ENCODE peak calls at places on chromosomes 16 and 17, in nine cellular contexts. One of them, this sample, is unnamed.

GRCh38 chr17:32486091-32486700 is 597 bp upstream of the CDK5R1 start:
- DNase-seq in cardiac fibroblast: peak
- DNase-seq in bronchial epithelial cell: peak
- DNase-seq in natural killer cell: peak
- DNase-seq in PC-3: peak
- DNase-seq in OCI-LY7: peak
- DNase-seq in Peyer's patch: peak
- DNase-seq in fibroblast of villous mesenchyme: peak
- DNase-seq in GM13977: peak
- DNase-seq in this sample: peak

GRCh38 chr17:17079761-17080160 is 37.5 kb downstream of the MPRIP start:
- DNase-seq in cardiac fibroblast: peak
- DNase-seq in natural killer cell: no peak
- DNase-seq in GM13977: no peak
- DNase-seq in PC-3: no peak
- DNase-seq in fibroblast of villous mesenchyme: no peak
- DNase-seq in bronchial epithelial cell: no peak
- DNase-seq in Peyer's patch: peak
- DNase-seq in OCI-LY7: no peak
- DNase-seq in this sample: no peak

GRCh38 chr17:40755231-40755630 is at the start of gene KRT25:
- DNase-seq in Peyer's patch: no peak
- DNase-seq in bronchial epithelial cell: no peak
- DNase-seq in natural killer cell: no peak
- DNase-seq in fibroblast of villous mesenchyme: no peak
- DNase-seq in PC-3: no peak
- DNase-seq in cardiac fibroblast: no peak
- DNase-seq in GM13977: no peak
- DNase-seq in OCI-LY7: no peak
- DNase-seq in this sample: no peak

GRCh38 chr17:74840989-74841666 is 18.6 kb downstream of the GRIN2C start:
- DNase-seq in GM13977: no peak
- DNase-seq in OCI-LY7: peak
- DNase-seq in PC-3: no peak
- DNase-seq in cardiac fibroblast: peak
- DNase-seq in natural killer cell: no peak
- DNase-seq in fibroblast of villous mesenchyme: peak
- DNase-seq in Peyer's patch: no peak
- DNase-seq in bronchial epithelial cell: peak
- DNase-seq in this sample: no peak

GRCh38 chr17:20216154-20216815 is 207.1 kb downstream of the SPECC1 start:
- DNase-seq in OCI-LY7: no peak
- DNase-seq in Peyer's patch: no peak
- DNase-seq in PC-3: no peak
- DNase-seq in GM13977: no peak
- DNase-seq in natural killer cell: no peak
- DNase-seq in fibroblast of villous mesenchyme: no peak
- DNase-seq in bronchial epithelial cell: no peak
- DNase-seq in cardiac fibroblast: no peak
- DNase-seq in this sample: no peak

GRCh38 chr16:10688291-10688690 is 6.4 kb downstream of the TEKT5 start:
- DNase-seq in PC-3: peak
- DNase-seq in fibroblast of villous mesenchyme: no peak
- DNase-seq in cardiac fibroblast: no peak
- DNase-seq in natural killer cell: no peak
- DNase-seq in bronchial epithelial cell: no peak
- DNase-seq in GM13977: no peak
- DNase-seq in OCI-LY7: no peak
- DNase-seq in Peyer's patch: no peak
- DNase-seq in this sample: no peak

GRCh38 chr16:2156025-2156848 is 655 bp downstream of the TRAF7 start:
- DNase-seq in OCI-LY7: peak
- DNase-seq in Peyer's patch: no peak
- DNase-seq in fibroblast of villous mesenchyme: peak
- DNase-seq in natural killer cell: no peak
- DNase-seq in PC-3: peak
- DNase-seq in cardiac fibroblast: peak
- DNase-seq in GM13977: no peak
- DNase-seq in bronchial epithelial cell: peak
- DNase-seq in this sample: no peak

GRCh38 chr16:14307623-14308356 is 236.7 kb downstream of the MRTFB start:
- DNase-seq in bronchial epithelial cell: peak
- DNase-seq in PC-3: no peak
- DNase-seq in cardiac fibroblast: no peak
- DNase-seq in fibroblast of villous mesenchyme: peak
- DNase-seq in OCI-LY7: peak
- DNase-seq in GM13977: no peak
- DNase-seq in natural killer cell: no peak
- DNase-seq in Peyer's patch: no peak
- DNase-seq in this sample: no peak

GRCh38 chr16:35752012-35752772 is 2292.8 kb downstream of the TP53TG3F start:
- DNase-seq in cardiac fibroblast: no peak
- DNase-seq in Peyer's patch: no peak
- DNase-seq in OCI-LY7: no peak
- DNase-seq in GM13977: no peak
- DNase-seq in fibroblast of villous mesenchyme: no peak
- DNase-seq in PC-3: no peak
- DNase-seq in natural killer cell: no peak
- DNase-seq in bronchial epithelial cell: no peak
- DNase-seq in this sample: peak

GRCh38 chr17:71224824-71225575 is 895.8 kb upstream of the SOX9 start:
- DNase-seq in natural killer cell: no peak
- DNase-seq in cardiac fibroblast: peak
- DNase-seq in bronchial epithelial cell: no peak
- DNase-seq in PC-3: peak
- DNase-seq in OCI-LY7: no peak
- DNase-seq in fibroblast of villous mesenchyme: peak
- DNase-seq in GM13977: no peak
- DNase-seq in Peyer's patch: no peak
- DNase-seq in this sample: no peak

GRCh38 chr16:74372369-74372768 is 3.7 kb upstream of the NPIPB15 start:
- DNase-seq in Peyer's patch: no peak
- DNase-seq in PC-3: no peak
- DNase-seq in GM13977: peak
- DNase-seq in cardiac fibroblast: no peak
- DNase-seq in fibroblast of villous mesenchyme: no peak
- DNase-seq in bronchial epithelial cell: no peak
- DNase-seq in OCI-LY7: no peak
- DNase-seq in natural killer cell: no peak
- DNase-seq in this sample: peak

GRCh38 chr17:78624461-78625216 is 47.4 kb upstream of the DNAH17 start:
- DNase-seq in PC-3: peak
- DNase-seq in bronchial epithelial cell: no peak
- DNase-seq in Peyer's patch: no peak
- DNase-seq in GM13977: no peak
- DNase-seq in OCI-LY7: no peak
- DNase-seq in natural killer cell: no peak
- DNase-seq in fibroblast of villous mesenchyme: peak
- DNase-seq in cardiac fibroblast: no peak
- DNase-seq in this sample: no peak

GRCh38 chr17:47252766-47253512 is 688 bp upstream of the ITGB3 start:
- DNase-seq in Peyer's patch: no peak
- DNase-seq in OCI-LY7: peak
- DNase-seq in PC-3: no peak
- DNase-seq in cardiac fibroblast: no peak
- DNase-seq in fibroblast of villous mesenchyme: no peak
- DNase-seq in GM13977: no peak
- DNase-seq in bronchial epithelial cell: no peak
- DNase-seq in natural killer cell: no peak
- DNase-seq in this sample: no peak

GRCh38 chr17:47251421-47251940 is 2.1 kb upstream of the ITGB3 start:
- DNase-seq in Peyer's patch: no peak
- DNase-seq in cardiac fibroblast: no peak
- DNase-seq in natural killer cell: no peak
- DNase-seq in OCI-LY7: no peak
- DNase-seq in GM13977: no peak
- DNase-seq in PC-3: no peak
- DNase-seq in fibroblast of villous mesenchyme: no peak
- DNase-seq in bronchial epithelial cell: no peak
- DNase-seq in this sample: no peak

GRCh38 chr17:47252209-47252608 is 1.4 kb upstream of the ITGB3 start:
- DNase-seq in fibroblast of villous mesenchyme: no peak
- DNase-seq in cardiac fibroblast: no peak
- DNase-seq in PC-3: no peak
- DNase-seq in bronchial epithelial cell: no peak
- DNase-seq in GM13977: no peak
- DNase-seq in OCI-LY7: no peak
- DNase-seq in natural killer cell: no peak
- DNase-seq in Peyer's patch: no peak
- DNase-seq in this sample: no peak

GRCh38 chr17:47254403-47254943 is 846 bp downstream of the ITGB3 start:
- DNase-seq in natural killer cell: no peak
- DNase-seq in cardiac fibroblast: no peak
- DNase-seq in fibroblast of villous mesenchyme: no peak
- DNase-seq in OCI-LY7: no peak
- DNase-seq in PC-3: no peak
- DNase-seq in bronchial epithelial cell: no peak
- DNase-seq in GM13977: no peak
- DNase-seq in Peyer's patch: no peak
- DNase-seq in this sample: no peak

GRCh38 chr17:47253541-47254402 is at the start of gene ITGB3:
- DNase-seq in cardiac fibroblast: peak
- DNase-seq in bronchial epithelial cell: peak
- DNase-seq in Peyer's patch: peak
- DNase-seq in OCI-LY7: peak
- DNase-seq in natural killer cell: peak
- DNase-seq in GM13977: peak
- DNase-seq in fibroblast of villous mesenchyme: peak
- DNase-seq in PC-3: peak
- DNase-seq in this sample: peak
- TF ChIP-seq CTCF in cardiac fibroblast: peak
- TF ChIP-seq CTCF in bronchial epithelial cell: peak
- TF ChIP-seq CTCF in Peyer's patch: peak
- TF ChIP-seq CTCF in OCI-LY7: peak
- TF ChIP-seq CTCF in natural killer cell: no peak
- TF ChIP-seq CTCF in GM13977: peak
- TF ChIP-seq CTCF in fibroblast of villous mesenchyme: peak
- TF ChIP-seq CTCF in PC-3: peak
- TF ChIP-seq CTCF in this sample: peak

DNA sequence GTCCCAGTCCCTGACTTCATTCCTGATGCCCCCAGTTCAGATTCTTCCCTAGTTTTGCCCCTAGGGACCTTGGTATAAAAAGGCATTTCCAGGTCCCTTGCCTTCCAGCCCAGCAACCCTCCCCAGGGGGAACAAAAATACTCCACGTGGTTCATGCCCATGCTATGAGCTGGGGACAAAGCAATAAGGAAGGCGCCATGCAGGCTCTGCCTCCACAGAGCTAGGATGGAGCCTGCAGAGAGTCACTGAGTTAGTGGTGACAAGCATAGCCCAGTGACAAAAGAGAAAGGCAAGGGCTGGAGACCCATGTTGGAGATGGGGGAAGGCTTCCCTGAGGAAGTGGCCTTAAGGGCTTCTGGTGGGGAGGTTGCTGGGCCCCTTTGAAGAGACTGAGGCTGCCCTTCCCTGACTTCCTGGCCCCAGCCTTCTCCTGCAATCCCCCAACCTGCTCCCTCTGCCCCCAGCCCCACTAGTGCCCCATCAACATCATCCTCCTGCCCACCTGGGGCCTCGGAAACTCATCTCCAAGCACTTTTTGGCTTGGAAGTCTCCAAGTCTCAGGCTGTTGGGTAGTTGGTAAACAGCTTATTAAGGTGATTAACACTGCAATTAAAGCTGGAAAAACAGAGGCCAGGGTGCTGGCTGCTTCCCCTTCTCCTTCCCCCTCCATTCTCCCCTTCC is 9.6 kb downstream of the DLX3 start:
- DNase-seq in GM13977: no peak
- DNase-seq in bronchial epithelial cell: no peak
- DNase-seq in cardiac fibroblast: no peak
- DNase-seq in OCI-LY7: no peak
- DNase-seq in natural killer cell: no peak
- DNase-seq in PC-3: no peak
- DNase-seq in Peyer's patch: peak
- DNase-seq in fibroblast of villous mesenchyme: no peak
- DNase-seq in this sample: no peak
- TF ChIP-seq CTCF in GM13977: no peak
- TF ChIP-seq CTCF in bronchial epithelial cell: no peak
- TF ChIP-seq CTCF in cardiac fibroblast: no peak
- TF ChIP-seq CTCF in OCI-LY7: no peak
- TF ChIP-seq CTCF in natural killer cell: no peak
- TF ChIP-seq CTCF in PC-3: no peak
- TF ChIP-seq CTCF in Peyer's patch: no peak
- TF ChIP-seq CTCF in fibroblast of villous mesenchyme: no peak
- TF ChIP-seq CTCF in this sample: no peak

GRCh38 chr16:81598083-81598482 is 153.5 kb downstream of the CMIP start:
- DNase-seq in PC-3: no peak
- DNase-seq in fibroblast of villous mesenchyme: no peak
- DNase-seq in OCI-LY7: no peak
- DNase-seq in cardiac fibroblast: no peak
- DNase-seq in natural killer cell: no peak
- DNase-seq in Peyer's patch: no peak
- DNase-seq in GM13977: no peak
- DNase-seq in bronchial epithelial cell: no peak
- DNase-seq in this sample: no peak
- TF ChIP-seq CTCF in PC-3: peak
- TF ChIP-seq CTCF in fibroblast of villous mesenchyme: no peak
- TF ChIP-seq CTCF in OCI-LY7: peak
- TF ChIP-seq CTCF in cardiac fibroblast: no peak
- TF ChIP-seq CTCF in natural killer cell: no peak
- TF ChIP-seq CTCF in Peyer's patch: no peak
- TF ChIP-seq CTCF in GM13977: peak
- TF ChIP-seq CTCF in bronchial epithelial cell: peak
- TF ChIP-seq CTCF in this sample: no peak

GRCh38 chr17:1563786-1564613 is 1.4 kb upstream of the PITPNA start:
- DNase-seq in GM13977: no peak
- DNase-seq in natural killer cell: no peak
- DNase-seq in bronchial epithelial cell: no peak
- DNase-seq in fibroblast of villous mesenchyme: no peak
- DNase-seq in Peyer's patch: no peak
- DNase-seq in cardiac fibroblast: no peak
- DNase-seq in PC-3: peak
- DNase-seq in OCI-LY7: no peak
- DNase-seq in this sample: no peak
- TF ChIP-seq CTCF in GM13977: no peak
- TF ChIP-seq CTCF in natural killer cell: no peak
- TF ChIP-seq CTCF in bronchial epithelial cell: no peak
- TF ChIP-seq CTCF in fibroblast of villous mesenchyme: no peak
- TF ChIP-seq CTCF in Peyer's patch: no peak
- TF ChIP-seq CTCF in cardiac fibroblast: no peak
- TF ChIP-seq CTCF in PC-3: no peak
- TF ChIP-seq CTCF in OCI-LY7: no peak
- TF ChIP-seq CTCF in this sample: no peak

DNA sequence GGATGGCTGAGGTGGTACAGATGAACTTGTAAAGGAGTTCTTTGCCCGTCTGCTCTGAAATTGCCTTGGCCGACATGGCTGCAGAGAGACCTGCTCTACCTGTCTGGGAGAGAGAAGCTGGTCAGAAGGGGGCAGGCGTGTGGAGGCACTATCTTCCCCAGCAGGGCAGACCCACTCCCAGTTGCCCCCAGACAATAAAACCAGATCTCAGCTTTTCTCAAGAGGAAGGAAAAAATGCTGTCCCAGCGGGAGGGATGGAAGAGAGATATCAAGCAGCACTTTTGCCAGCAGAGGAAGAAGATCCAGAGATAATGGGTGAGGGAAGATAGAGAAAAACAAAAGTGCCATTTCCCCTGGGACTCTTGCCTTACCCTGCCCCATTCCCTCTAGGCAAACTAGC is 5.0 kb downstream of the ACLY start:
- DNase-seq in cardiac fibroblast: no peak
- DNase-seq in OCI-LY7: no peak
- DNase-seq in PC-3: no peak
- DNase-seq in bronchial epithelial cell: no peak
- DNase-seq in Peyer's patch: no peak
- DNase-seq in GM13977: no peak
- DNase-seq in fibroblast of villous mesenchyme: no peak
- DNase-seq in natural killer cell: no peak
- DNase-seq in this sample: no peak
- TF ChIP-seq CTCF in cardiac fibroblast: no peak
- TF ChIP-seq CTCF in OCI-LY7: no peak
- TF ChIP-seq CTCF in PC-3: no peak
- TF ChIP-seq CTCF in bronchial epithelial cell: no peak
- TF ChIP-seq CTCF in Peyer's patch: no peak
- TF ChIP-seq CTCF in GM13977: no peak
- TF ChIP-seq CTCF in fibroblast of villous mesenchyme: no peak
- TF ChIP-seq CTCF in natural killer cell: no peak
- TF ChIP-seq CTCF in this sample: no peak

This sample was measured in GM13976.